ENCODE peak calls at places on chromosomes 4 and X, in five cellular contexts. W is fibroblast of the aortic adventitia, R is GM10248, X is hypothalamus, A is HuH-7.5. V is an unnamed sample.
A peak's percentile ranks its signal among the peaks of the same experiment; 100 is the strongest.

GRCh38 chr4:90317785-90318184 is 190.6 kb downstream of the CCSER1 start:
- DNase-seq in W (peak; percentile 93), R (no peak), X (no peak), A (no peak), V (peak; percentile 92)

GRCh38 chrX:120999413-120999812 is 13.9 kb upstream of the CT47A1 start:
- DNase-seq in W (no peak), R (no peak), X (no peak), A (no peak), V (no peak)

GRCh38 chrX:49166914-49167739 is 4.6 kb downstream of the MAGIX start:
- DNase-seq in W (peak; percentile 75), R (no peak), X (no peak), A (no peak), V (peak; percentile 51)

GRCh38 chr4:3321295-3321889 is 28.6 kb downstream of the RGS12 start:
- DNase-seq in W (peak; percentile 46), R (no peak), X (no peak), A (no peak), V (no peak)

GRCh38 chrX:97401154-97401553 is 517.4 kb downstream of the RPA4 start:
- DNase-seq in W (no peak), R (no peak), X (no peak), A (no peak), V (no peak)

GRCh38 chr4:165994706-165995105 is 121.7 kb downstream of the TLL1 start:
- DNase-seq in W (peak; percentile 4), R (no peak), X (no peak), A (no peak), V (no peak)

GRCh38 chr4:24328711-24329110 is 255.6 kb downstream of the DHX15 start:
- DNase-seq in W (no peak), R (no peak), X (no peak), A (no peak), V (no peak)

GRCh38 chrX:38774249-38774648 is 27.0 kb upstream of the MID1IP1 start:
- DNase-seq in W (no peak), R (no peak), X (no peak), A (no peak), V (no peak)

GRCh38 chrX:10579753-10580060 is 40.7 kb downstream of the MID1 start:
- DNase-seq in W (peak; percentile 49), R (no peak), X (no peak), A (no peak), V (peak; percentile 28)

GRCh38 chr4:127188847-127189246 is 443.9 kb upstream of the INTU start:
- DNase-seq in W (no peak), R (no peak), X (no peak), A (no peak), V (no peak)

GRCh38 chr4:162498168-162498567 is 334.4 kb upstream of the FSTL5 start:
- DNase-seq in W (no peak), R (no peak), X (no peak), A (no peak), V (no peak)